ENCODE peak calls at places on chromosome 2, in five cellular contexts. S is NCI-H2029, U is colonic mucosa, T is thoracic aorta, R is ascending aorta. L is an unnamed sample.

GRCh38 chr2:203534486-203535077 is 519 bp downstream of the RAPH1 start:
- DNase-seq in U (peak), R (no peak), T (peak), S (no peak), L (no peak)

GRCh38 chr2:195445639-195446038 is 211.4 kb upstream of the SLC39A10 start:
- DNase-seq in U (no peak), R (no peak), S (no peak), T (no peak), L (no peak)

GRCh38 chr2:78992451-78992806 is 33.1 kb upstream of the REG3G start:
- DNase-seq in R (no peak), T (no peak), U (no peak), S (no peak), L (no peak)

GRCh38 chr2:142878061-142878741 is 737 bp downstream of the KYNU start:
- DNase-seq in U (no peak), T (no peak), R (no peak), S (no peak), L (no peak)

GRCh38 chr2:72278046-72278445 is 130.4 kb upstream of the CYP26B1 start:
- DNase-seq in T (no peak), U (no peak), R (no peak), S (no peak), L (no peak)

GRCh38 chr2:172447811-172448493 is 20.6 kb downstream of the ITGA6 start:
- DNase-seq in R (no peak), U (peak), T (no peak), S (no peak), L (no peak)

GRCh38 chr2:177692042-177692823 is 299.7 kb downstream of the AGPS start:
- DNase-seq in R (no peak), T (no peak), S (no peak), U (no peak), L (peak)

GRCh38 chr2:128577141-128577930 is 258.7 kb upstream of the HS6ST1 start:
- DNase-seq in S (no peak), R (no peak), T (no peak), U (no peak), L (no peak)

GRCh38 chr2:96342085-96342484 is 6.5 kb downstream of the NCAPH start:
- DNase-seq in U (no peak), T (no peak), S (no peak), R (no peak), L (no peak)

GRCh38 chr2:10079931-10080535 is at the start of gene CYS1:
- DNase-seq in R (no peak), U (no peak), T (no peak), S (no peak), L (no peak)

GRCh38 chr2:204021290-204022081 is 84.9 kb downstream of the ICOS start:
- DNase-seq in S (no peak), T (no peak), U (no peak), R (no peak), L (no peak)

GRCh38 chr2:175807031-175807873 is 194.8 kb downstream of the LNPK start:
- DNase-seq in T (no peak), U (no peak), S (no peak), R (no peak), L (no peak)

GRCh38 chr2:166411473-166412230 is 35.9 kb upstream of the SCN9A start:
- DNase-seq in U (no peak), R (no peak), S (no peak), T (no peak), L (peak)

GRCh38 chr2:45778720-45779171 is 127.3 kb downstream of the PRKCE start:
- DNase-seq in R (no peak), T (peak), U (peak), S (peak), L (no peak)

GRCh38 chr2:119721043-119721442 is 38.7 kb upstream of the PTPN4 start:
- DNase-seq in U (no peak), S (no peak), T (no peak), R (no peak), L (no peak)

GRCh38 chr2:239830066-239830717 is 194.9 kb downstream of the NDUFA10 start:
- DNase-seq in S (no peak), U (peak), T (no peak), R (peak), L (no peak)

GRCh38 chr2:149143734-149144133 is 105.2 kb downstream of the LYPD6B start:
- DNase-seq in S (no peak), R (no peak), T (no peak), U (no peak), L (no peak)

L was measured in kidney epithelial cell.